ENCODE peak calls at places on chromosome 7, in six cellular contexts. U, N, V, G, I and H are unnamed samples.

GRCh38 chr7:81812514-81813472 is 42.9 kb upstream of the HGF start:
- DNase-seq in N (no peak), I (no peak), U (no peak), V (no peak), G (no peak), H (no peak)

GRCh38 chr7:141074162-141074989 is 512 bp downstream of the TMEM178B start:
- DNase-seq in N (no peak), G (no peak), I (no peak), U (no peak), V (no peak), H (peak)

GRCh38 chr7:44176486-44176885 is 12.8 kb downstream of the GCK start:
- DNase-seq in N (no peak), V (no peak), G (no peak), I (no peak), U (no peak), H (peak)

GRCh38 chr7:3134715-3135114 is 91.0 kb upstream of the CARD11 start:
- DNase-seq in I (no peak), U (no peak), V (no peak), G (no peak), N (no peak), H (no peak)

GRCh38 chr7:157474685-157475084 is 137.9 kb downstream of the DNAJB6 start:
- DNase-seq in I (no peak), V (peak), N (no peak), G (no peak), U (peak), H (peak)

GRCh38 chr7:151893405-151893923 is 16.5 kb upstream of the PRKAG2 start:
- DNase-seq in V (no peak), G (no peak), I (no peak), N (no peak), U (no peak), H (no peak)

GRCh38 chr7:16004661-16005060 is 318.2 kb upstream of the MEOX2 start:
- DNase-seq in U (no peak), V (no peak), I (no peak), G (no peak), N (no peak), H (no peak)

GRCh38 chr7:73960548-73960947 is 67.4 kb upstream of the ELN start:
- DNase-seq in U (no peak), N (no peak), G (no peak), V (peak), I (no peak), H (no peak)

GRCh38 chr7:42982604-42983115 is 50.5 kb downstream of the MRPL32 start:
- DNase-seq in G (no peak), U (no peak), I (no peak), V (no peak), N (no peak), H (no peak)

GRCh38 chr7:20064974-20065862 is 152.0 kb downstream of the MACC1 start:
- DNase-seq in N (no peak), G (peak), V (no peak), U (no peak), I (no peak), H (no peak)

GRCh38 chr7:106982415-106982814 is 62.1 kb upstream of the PRKAR2B start:
- DNase-seq in U (no peak), V (no peak), N (no peak), G (no peak), I (no peak), H (no peak)

GRCh38 chr7:105097619-105098018 is 83.6 kb downstream of the KMT2E start:
- DNase-seq in I (no peak), G (peak), V (no peak), U (no peak), N (no peak), H (no peak)

GRCh38 chr7:115340828-115341227 is 418.9 kb downstream of the MDFIC start:
- DNase-seq in U (no peak), N (no peak), V (peak), I (no peak), G (peak), H (no peak)
- TF ChIP-seq CTCF in U (no peak), N (no peak), V (no peak), I (peak), G (no peak), H (peak)

GRCh38 chr7:4799508-4800268 is 24.3 kb downstream of the AP5Z1 start:
- DNase-seq in I (no peak), N (no peak), G (no peak), V (no peak), U (no peak), H (no peak)
- TF ChIP-seq CTCF in I (no peak), N (no peak), G (no peak), V (no peak), U (no peak), H (no peak)

DNA sequence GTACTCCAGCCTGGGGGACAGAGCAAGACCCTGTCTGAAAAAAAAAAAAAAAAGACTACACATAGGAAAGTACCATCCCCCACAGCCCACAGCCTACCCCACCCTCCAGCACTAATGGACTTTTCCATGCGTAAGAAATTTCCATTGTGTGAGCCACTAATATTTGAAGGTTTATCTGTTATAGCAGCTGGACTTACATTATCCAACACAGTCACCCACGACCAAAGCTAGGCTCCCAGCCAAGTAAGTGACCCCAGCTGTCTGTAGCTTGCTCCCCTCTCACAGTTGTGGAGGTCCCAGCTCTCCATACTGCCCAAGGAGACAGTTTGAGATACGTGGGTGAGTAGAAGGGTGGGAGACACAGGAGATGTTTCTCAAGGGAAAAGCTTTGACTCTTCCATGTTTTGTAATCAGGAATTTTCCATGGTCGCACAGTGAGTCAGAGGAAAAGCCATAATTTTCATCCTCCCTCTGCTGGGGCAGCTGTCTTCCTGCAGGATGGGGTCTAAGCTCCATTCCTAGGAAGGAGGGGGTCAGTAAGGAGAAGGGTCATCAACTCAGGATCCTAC is 57.4 kb downstream of the CAV1 start:
- DNase-seq in G (no peak), I (no peak), N (no peak), V (no peak), U (no peak), H (no peak)
- TF ChIP-seq CTCF in G (peak), I (no peak), N (no peak), V (no peak), U (peak), H (no peak)

GRCh38 chr7:17057143-17057509 is 175.3 kb upstream of the AGR3 start:
- DNase-seq in N (no peak), I (no peak), G (no peak), U (no peak), V (no peak), H (no peak)

GRCh38 chr7:17058568-17058967 is 176.8 kb upstream of the AGR3 start:
- DNase-seq in I (no peak), V (peak), G (no peak), U (no peak), N (no peak), H (no peak)

GRCh38 chr7:17062433-17063383 is 180.9 kb upstream of the AGR3 start:
- DNase-seq in G (no peak), U (no peak), N (no peak), V (no peak), I (no peak), H (no peak)

GRCh38 chr7:17060051-17060450 is 178.3 kb upstream of the AGR3 start:
- DNase-seq in G (no peak), U (no peak), V (no peak), N (no peak), I (no peak), H (no peak)

DNA sequence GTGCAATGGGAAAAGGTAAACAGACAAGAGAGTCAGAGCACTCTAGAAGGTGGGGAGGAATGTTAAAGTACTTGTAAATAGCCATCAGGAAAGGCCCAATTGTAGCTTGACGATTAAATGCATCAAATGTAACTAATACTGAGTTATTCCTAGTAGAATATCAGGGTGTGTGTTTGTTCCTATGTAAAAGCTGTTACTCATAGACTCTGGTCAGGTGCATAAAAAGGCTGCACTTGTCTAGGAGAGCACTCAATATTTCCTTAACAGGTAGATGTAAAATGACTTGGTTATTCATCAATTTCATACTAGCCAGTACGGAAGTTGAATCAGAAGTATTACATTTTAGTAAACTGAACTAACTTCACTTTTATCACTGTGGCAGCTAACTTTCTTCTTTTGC is 179.7 kb upstream of the AGR3 start:
- DNase-seq in I (no peak), U (no peak), V (no peak), N (no peak), G (no peak), H (no peak)
- TF ChIP-seq CTCF in I (no peak), U (no peak), V (no peak), N (no peak), G (no peak), H (no peak)

GRCh38 chr7:127885222-127885772 is 145.9 kb downstream of the LRRC4 start:
- DNase-seq in U (no peak), N (no peak), V (no peak), I (no peak), G (no peak), H (no peak)

GRCh38 chr7:127885843-127886242 is 145.4 kb downstream of the LRRC4 start:
- DNase-seq in U (no peak), I (no peak), N (no peak), G (no peak), V (peak), H (no peak)

GRCh38 chr7:127882313-127882920 is 148.8 kb downstream of the LRRC4 start:
- DNase-seq in N (no peak), U (no peak), G (no peak), I (no peak), V (no peak), H (no peak)

GRCh38 chr7:127886248-127886647 is 145.0 kb downstream of the LRRC4 start:
- DNase-seq in U (no peak), G (no peak), I (no peak), V (peak), N (no peak), H (no peak)

DNA sequence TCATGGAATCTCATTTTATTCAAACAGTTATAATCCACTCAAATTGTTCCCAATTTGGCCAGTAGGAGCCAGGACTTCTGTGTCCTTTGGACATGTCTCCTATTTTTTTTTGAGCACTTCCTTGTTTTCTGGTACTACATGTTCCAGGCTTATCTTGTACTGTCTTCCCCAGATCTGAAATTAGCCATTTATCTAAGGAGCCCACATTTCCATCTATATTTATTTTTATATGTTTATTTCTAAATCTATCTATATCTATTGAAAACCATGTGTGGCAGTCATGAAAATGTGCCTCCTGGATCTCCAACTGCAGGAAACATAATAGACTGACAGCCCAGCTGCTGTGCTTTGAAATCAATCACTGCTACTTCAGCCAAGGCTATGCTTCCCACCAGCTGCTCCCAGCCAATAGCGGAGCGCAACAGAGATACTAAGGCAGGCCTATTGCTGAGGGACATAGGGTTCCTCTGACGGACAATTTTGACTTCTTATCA is 147.1 kb downstream of the LRRC4 start:
- DNase-seq in I (no peak), U (no peak), N (no peak), V (no peak), G (no peak), H (no peak)
- TF ChIP-seq CTCF in I (no peak), U (no peak), N (no peak), V (no peak), G (no peak), H (peak)

GRCh38 chr7:158750702-158751101 is 46.1 kb upstream of the NCAPG2 start:
- DNase-seq in V (no peak), N (no peak), I (no peak), U (no peak), G (no peak), H (peak)

GRCh38 chr7:158749396-158749795 is 44.8 kb upstream of the NCAPG2 start:
- DNase-seq in N (no peak), U (no peak), G (no peak), I (no peak), V (no peak), H (peak)

GRCh38 chr7:158753900-158754299 is 49.3 kb upstream of the NCAPG2 start:
- DNase-seq in I (no peak), U (no peak), N (no peak), G (no peak), V (no peak), H (no peak)

GRCh38 chr7:158751199-158751598 is 46.6 kb upstream of the NCAPG2 start:
- DNase-seq in V (no peak), G (no peak), N (no peak), U (no peak), I (no peak), H (no peak)

GRCh38 chr7:158751743-158752142 is 47.1 kb upstream of the NCAPG2 start:
- DNase-seq in V (no peak), G (no peak), U (no peak), N (no peak), I (no peak), H (no peak)
- TF ChIP-seq CTCF in V (no peak), G (no peak), U (no peak), N (no peak), I (no peak), H (no peak)